ENCODE peak calls at places on chromosome 13, in nine cellular contexts. One of them, this sample, is unnamed. For H3K4me1, the result is how much of the 10 kb centered on the place peaks cover.

GRCh38 chr13:40207110-40207478 is 459.3 kb downstream of the FOXO1 start:
- DNase-seq in GM23248: no peak
- DNase-seq in SK-N-SH: no peak
- DNase-seq in HCT116: no peak
- DNase-seq in MM.1S: no peak
- DNase-seq in GM23338: no peak
- DNase-seq in PC-3: no peak
- DNase-seq in neural progenitor cell: no peak
- DNase-seq in hepatocyte: no peak
- DNase-seq in this sample: peak

GRCh38 chr13:37293295-37293694 is 187.8 kb upstream of the CSNK1A1L start:
- DNase-seq in GM23248: no peak
- DNase-seq in GM23338: no peak
- DNase-seq in neural progenitor cell: no peak
- DNase-seq in hepatocyte: no peak
- DNase-seq in PC-3: no peak
- DNase-seq in SK-N-SH: no peak
- DNase-seq in HCT116: no peak
- DNase-seq in MM.1S: no peak
- DNase-seq in this sample: no peak

GRCh38 chr13:94298346-94298745 is 181.1 kb downstream of the DCT start:
- DNase-seq in MM.1S: no peak
- DNase-seq in HCT116: no peak
- DNase-seq in neural progenitor cell: no peak
- DNase-seq in SK-N-SH: no peak
- DNase-seq in GM23338: no peak
- DNase-seq in PC-3: no peak
- DNase-seq in GM23248: no peak
- DNase-seq in hepatocyte: no peak
- DNase-seq in this sample: no peak

GRCh38 chr13:104737713-104738112 is 1671.5 kb upstream of the SLC10A2 start:
- DNase-seq in neural progenitor cell: no peak
- DNase-seq in hepatocyte: no peak
- DNase-seq in GM23248: no peak
- DNase-seq in MM.1S: no peak
- DNase-seq in HCT116: no peak
- DNase-seq in PC-3: no peak
- DNase-seq in SK-N-SH: no peak
- DNase-seq in GM23338: no peak
- DNase-seq in this sample: no peak

GRCh38 chr13:45108716-45109706 is 11.3 kb upstream of the GTF2F2 start:
- DNase-seq in hepatocyte: peak
- DNase-seq in GM23248: peak
- DNase-seq in neural progenitor cell: no peak
- DNase-seq in MM.1S: no peak
- DNase-seq in PC-3: no peak
- DNase-seq in SK-N-SH: no peak
- DNase-seq in HCT116: no peak
- DNase-seq in GM23338: peak
- DNase-seq in this sample: no peak

GRCh38 chr13:111516712-111517640 is 196.5 kb downstream of the TEX29 start:
- DNase-seq in GM23248: no peak
- DNase-seq in MM.1S: no peak
- DNase-seq in hepatocyte: no peak
- DNase-seq in PC-3: no peak
- DNase-seq in HCT116: no peak
- DNase-seq in SK-N-SH: no peak
- DNase-seq in GM23338: no peak
- DNase-seq in neural progenitor cell: no peak
- DNase-seq in this sample: no peak

GRCh38 chr13:25683056-25683455 is 311.3 kb downstream of the ATP8A2 start:
- DNase-seq in PC-3: no peak
- DNase-seq in HCT116: no peak
- DNase-seq in MM.1S: no peak
- DNase-seq in neural progenitor cell: no peak
- DNase-seq in SK-N-SH: no peak
- DNase-seq in hepatocyte: no peak
- DNase-seq in GM23248: no peak
- DNase-seq in GM23338: no peak
- DNase-seq in this sample: no peak

GRCh38 chr13:95697052-95697680 is 20.2 kb downstream of the DNAJC3 start:
- DNase-seq in neural progenitor cell: no peak
- DNase-seq in MM.1S: no peak
- DNase-seq in HCT116: no peak
- DNase-seq in GM23248: no peak
- DNase-seq in SK-N-SH: no peak
- DNase-seq in hepatocyte: no peak
- DNase-seq in GM23338: no peak
- DNase-seq in PC-3: no peak
- DNase-seq in this sample: no peak

GRCh38 chr13:61874970-61875579 is 459.4 kb upstream of the PCDH20 start:
- DNase-seq in PC-3: no peak
- DNase-seq in GM23248: no peak
- DNase-seq in hepatocyte: no peak
- DNase-seq in MM.1S: no peak
- DNase-seq in HCT116: no peak
- DNase-seq in neural progenitor cell: no peak
- DNase-seq in GM23338: no peak
- DNase-seq in SK-N-SH: no peak
- DNase-seq in this sample: no peak

GRCh38 chr13:113883314-113883811 is 19.5 kb upstream of the GAS6 start:
- DNase-seq in HCT116: no peak
- DNase-seq in MM.1S: no peak
- DNase-seq in SK-N-SH: no peak
- DNase-seq in neural progenitor cell: no peak
- DNase-seq in hepatocyte: no peak
- DNase-seq in GM23338: no peak
- DNase-seq in PC-3: no peak
- DNase-seq in GM23248: no peak
- DNase-seq in this sample: no peak

GRCh38 chr13:98478134-98479129 is 98.5 kb downstream of the STK24 start:
- DNase-seq in HCT116: no peak
- DNase-seq in PC-3: peak
- DNase-seq in neural progenitor cell: peak
- DNase-seq in hepatocyte: no peak
- DNase-seq in GM23338: peak
- DNase-seq in MM.1S: no peak
- DNase-seq in SK-N-SH: peak
- DNase-seq in GM23248: peak
- DNase-seq in this sample: peak

GRCh38 chr13:46171223-46171622 is 10.8 kb downstream of the LCP1 start:
- DNase-seq in neural progenitor cell: no peak
- DNase-seq in SK-N-SH: no peak
- DNase-seq in HCT116: no peak
- DNase-seq in PC-3: no peak
- DNase-seq in hepatocyte: no peak
- DNase-seq in MM.1S: no peak
- DNase-seq in GM23248: no peak
- DNase-seq in GM23338: no peak
- DNase-seq in this sample: no peak

DNA sequence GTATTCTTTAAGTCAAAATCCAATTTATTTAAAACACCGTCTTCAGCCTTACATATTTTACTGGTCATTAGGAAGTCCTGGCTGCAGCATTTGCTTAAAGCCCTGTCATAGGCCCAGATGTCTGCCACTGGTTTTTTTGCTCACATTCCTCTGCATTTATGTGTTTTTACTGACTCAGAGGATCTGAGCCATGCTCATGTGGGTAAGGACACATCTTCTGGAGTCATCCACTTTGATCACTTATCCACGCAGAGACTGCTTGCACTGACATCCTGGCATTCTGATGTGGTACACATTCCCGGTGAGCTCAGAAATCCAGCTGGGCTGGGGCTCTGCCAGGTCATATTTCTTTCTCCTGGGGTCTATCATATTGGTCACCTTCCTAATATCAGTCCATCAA is 531.7 kb upstream of the ARGLU1 start:
- DNase-seq in MM.1S: no peak
- DNase-seq in SK-N-SH: no peak
- DNase-seq in HCT116: no peak
- DNase-seq in GM23248: peak
- DNase-seq in neural progenitor cell: no peak
- DNase-seq in PC-3: peak
- DNase-seq in GM23338: no peak
- DNase-seq in hepatocyte: no peak
- DNase-seq in this sample: no peak
- TF ChIP-seq EZH2phosphoT487 in MM.1S: no peak
- TF ChIP-seq EZH2phosphoT487 in SK-N-SH: no peak
- TF ChIP-seq EZH2phosphoT487 in HCT116: no peak
- TF ChIP-seq EZH2phosphoT487 in GM23248: no peak
- TF ChIP-seq EZH2phosphoT487 in neural progenitor cell: no peak
- TF ChIP-seq EZH2phosphoT487 in PC-3: no peak
- TF ChIP-seq EZH2phosphoT487 in GM23338: no peak
- TF ChIP-seq EZH2phosphoT487 in hepatocyte: no peak
- TF ChIP-seq EZH2phosphoT487 in this sample: no peak

DNA sequence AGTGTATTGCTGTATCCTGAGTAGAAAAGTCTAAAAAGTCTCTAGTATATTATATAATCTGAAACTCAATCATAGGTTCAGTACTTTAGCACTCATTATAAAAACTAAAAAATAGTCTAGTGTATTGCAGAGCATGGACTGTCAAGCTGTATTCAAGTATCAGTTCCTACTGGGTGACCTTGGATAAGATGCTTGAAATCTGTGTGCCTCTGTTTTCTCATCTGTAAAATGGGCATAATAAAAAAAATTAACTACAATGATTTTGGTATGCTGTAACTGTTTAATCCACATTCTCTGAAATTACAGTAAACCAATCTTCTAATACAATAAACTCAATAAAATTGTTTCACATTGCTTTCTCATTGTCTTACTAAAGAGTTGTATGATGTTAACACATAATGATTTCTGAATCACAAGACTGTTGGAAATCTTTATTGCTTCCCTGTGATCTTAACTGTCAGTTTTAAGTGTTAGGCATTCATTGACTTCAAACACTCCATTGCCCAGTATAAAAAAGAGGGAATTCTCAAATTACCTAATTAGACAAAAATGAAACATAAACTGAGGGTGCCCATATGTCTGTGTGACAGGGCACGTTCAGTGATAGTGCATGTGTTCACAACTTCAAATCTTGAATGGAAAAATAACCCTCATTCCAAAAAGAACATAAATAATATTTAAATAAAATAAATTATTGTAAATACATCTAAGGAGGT is 2.2 kb downstream of the STARD13 start:
- DNase-seq in GM23338: no peak
- DNase-seq in neural progenitor cell: no peak
- DNase-seq in GM23248: peak
- DNase-seq in MM.1S: no peak
- DNase-seq in HCT116: no peak
- DNase-seq in PC-3: no peak
- DNase-seq in hepatocyte: no peak
- DNase-seq in SK-N-SH: no peak
- DNase-seq in this sample: no peak
- H3K4me1 ChIP-seq in GM23338: under half
- H3K4me1 ChIP-seq in neural progenitor cell: under half
- H3K4me1 ChIP-seq in GM23248: half or more
- H3K4me1 ChIP-seq in MM.1S: under half
- H3K4me1 ChIP-seq in HCT116: under half
- H3K4me1 ChIP-seq in PC-3: half or more
- H3K4me1 ChIP-seq in hepatocyte: under half
- H3K4me1 ChIP-seq in SK-N-SH: under half
- H3K4me1 ChIP-seq in this sample: under half

DNA sequence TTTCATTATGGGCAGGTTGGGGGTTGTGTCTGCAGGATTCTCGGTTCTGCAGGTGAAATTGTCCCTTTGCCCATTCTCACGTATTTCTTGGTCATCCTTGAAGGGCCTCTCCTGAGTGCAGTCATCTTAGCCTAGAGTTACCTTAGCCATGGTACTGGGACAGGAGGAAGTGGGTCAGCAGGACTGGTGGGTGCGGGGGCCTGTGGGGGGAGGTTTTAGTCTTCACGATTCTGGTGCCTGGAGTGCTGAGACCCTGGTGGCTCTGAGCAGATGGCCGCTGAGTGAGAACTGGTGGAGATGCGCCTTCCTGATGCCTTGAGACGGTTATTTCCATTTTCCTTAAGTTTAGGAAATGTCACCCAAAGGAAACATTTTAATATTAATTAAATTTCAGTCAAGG is 11.8 kb downstream of the COL4A2 start:
- DNase-seq in HCT116: no peak
- DNase-seq in hepatocyte: no peak
- DNase-seq in MM.1S: no peak
- DNase-seq in GM23338: no peak
- DNase-seq in neural progenitor cell: no peak
- DNase-seq in SK-N-SH: no peak
- DNase-seq in GM23248: no peak
- DNase-seq in PC-3: no peak
- DNase-seq in this sample: no peak
- H3K4me2 ChIP-seq in HCT116: peak
- H3K4me2 ChIP-seq in hepatocyte: no peak
- H3K4me2 ChIP-seq in MM.1S: no peak
- H3K4me2 ChIP-seq in GM23338: no peak
- H3K4me2 ChIP-seq in neural progenitor cell: no peak
- H3K4me2 ChIP-seq in SK-N-SH: no peak
- H3K4me2 ChIP-seq in GM23248: no peak
- H3K4me2 ChIP-seq in PC-3: peak
- H3K4me2 ChIP-seq in this sample: no peak

GRCh38 chr13:30718661-30719520 is 16.5 kb upstream of the ALOX5AP start:
- DNase-seq in SK-N-SH: no peak
- DNase-seq in GM23338: no peak
- DNase-seq in HCT116: peak
- DNase-seq in MM.1S: no peak
- DNase-seq in neural progenitor cell: no peak
- DNase-seq in PC-3: peak
- DNase-seq in hepatocyte: no peak
- DNase-seq in GM23248: peak
- DNase-seq in this sample: peak
- TF ChIP-seq EZH2phosphoT487 in SK-N-SH: no peak
- TF ChIP-seq EZH2phosphoT487 in GM23338: no peak
- TF ChIP-seq EZH2phosphoT487 in HCT116: no peak
- TF ChIP-seq EZH2phosphoT487 in MM.1S: no peak
- TF ChIP-seq EZH2phosphoT487 in neural progenitor cell: no peak
- TF ChIP-seq EZH2phosphoT487 in PC-3: no peak
- TF ChIP-seq EZH2phosphoT487 in hepatocyte: no peak
- TF ChIP-seq EZH2phosphoT487 in GM23248: no peak
- TF ChIP-seq EZH2phosphoT487 in this sample: no peak

This sample was measured in OCI-LY7.